ENCODE peak calls at places on chromosomes 6 and 20, in five cellular contexts. V is prostate gland; B is CD8-positive, alpha-beta T cell; J is mucosa of descending colon; Q is Peyer's patch. W is an unnamed sample.

GRCh38 chr6:14209005-14209404 is 91.4 kb downstream of the CD83 start:
- DNase-seq in V (no peak), B (no peak), J (no peak), Q (no peak), W (no peak)

GRCh38 chr6:11392778-11393507 is 144.6 kb upstream of the TMEM170B start:
- DNase-seq in V (no peak), B (no peak), J (peak), Q (peak), W (no peak)

GRCh38 chr20:52490715-52491430 is 299.3 kb upstream of the ZFP64 start:
- DNase-seq in V (no peak), B (no peak), J (no peak), Q (no peak), W (no peak)

GRCh38 chr6:44004625-44005506 is 122.4 kb downstream of the MRPL14 start:
- DNase-seq in V (no peak), B (no peak), J (no peak), Q (no peak), W (no peak)

GRCh38 chr6:88360203-88360797 is 194.2 kb upstream of the CNR1 start:
- DNase-seq in V (no peak), B (no peak), J (no peak), Q (no peak), W (no peak)

GRCh38 chr20:58481541-58482021 is 33.6 kb downstream of the APCDD1L start:
- DNase-seq in V (no peak), B (peak), J (peak), Q (no peak), W (no peak)

GRCh38 chr20:4341804-4342560 is 326.6 kb upstream of the RNF24 start:
- DNase-seq in V (no peak), B (no peak), J (no peak), Q (no peak), W (no peak)

GRCh38 chr6:84772428-84773132 is 8.2 kb upstream of the TBX18 start:
- DNase-seq in V (no peak), B (no peak), J (no peak), Q (no peak), W (no peak)

GRCh38 chr20:52268184-52268583 is 76.6 kb upstream of the ZFP64 start:
- DNase-seq in V (no peak), B (no peak), J (no peak), Q (no peak), W (no peak)

GRCh38 chr20:58627212-58628072 is 23.6 kb upstream of the STX16 start:
- DNase-seq in V (no peak), B (peak), J (no peak), Q (no peak), W (no peak)

GRCh38 chr6:4291453-4292403 is 156.4 kb upstream of the ECI2 start:
- DNase-seq in V (no peak), B (no peak), J (no peak), Q (no peak), W (no peak)

GRCh38 chr6:3770023-3770422 is 18.5 kb upstream of the PXDC1 start:
- DNase-seq in V (no peak), B (no peak), J (no peak), Q (peak), W (no peak)

GRCh38 chr20:59733326-59733725 is 129.0 kb downstream of the PHACTR3 start:
- DNase-seq in V (no peak), B (no peak), J (no peak), Q (no peak), W (no peak)

GRCh38 chr6:41452763-41453162 is 93.4 kb upstream of the FOXP4 start:
- DNase-seq in V (no peak), B (no peak), J (no peak), Q (no peak), W (no peak)

GRCh38 chr20:36179170-36179945 is 24.8 kb downstream of the EPB41L1 start:
- DNase-seq in V (no peak), B (no peak), J (no peak), Q (no peak), W (no peak)

GRCh38 chr6:42163941-42164340 is 9.2 kb upstream of the GUCA1A start:
- DNase-seq in V (no peak), B (no peak), J (no peak), Q (no peak), W (no peak)

GRCh38 chr6:12324741-12325140 is 34.6 kb downstream of the EDN1 start:
- DNase-seq in V (no peak), B (no peak), J (no peak), Q (no peak), W (no peak)

GRCh38 chr6:1801401-1801800 is 191.7 kb downstream of the FOXC1 start:
- DNase-seq in V (no peak), B (no peak), J (no peak), Q (no peak), W (no peak)

GRCh38 chr6:114740547-114740946 is 397.7 kb upstream of the HS3ST5 start:
- DNase-seq in V (no peak), B (no peak), J (no peak), Q (no peak), W (no peak)

GRCh38 chr20:61695741-61696140 is 369.9 kb downstream of the TAF4 start:
- DNase-seq in V (no peak), B (no peak), J (no peak), Q (no peak), W (no peak)

GRCh38 chr20:9306521-9306920 is 207.9 kb upstream of the LAMP5 start:
- DNase-seq in V (peak), B (no peak), J (no peak), Q (no peak), W (no peak)

GRCh38 chr6:165227644-165228329 is 81.6 kb downstream of the C6orf118 start:
- DNase-seq in V (no peak), B (no peak), J (no peak), Q (no peak), W (no peak)

GRCh38 chr6:42140756-42141602 is 1.4 kb downstream of the C6orf132 start:
- DNase-seq in V (peak), B (no peak), J (no peak), Q (peak), W (no peak)

GRCh38 chr20:2380601-2381000 is at the start of gene TGM6:
- DNase-seq in V (no peak), B (no peak), J (no peak), Q (no peak), W (no peak)

GRCh38 chr20:1934162-1934561 is 39.0 kb downstream of the SIRPA start:
- DNase-seq in V (no peak), B (no peak), J (no peak), Q (no peak), W (no peak)

GRCh38 chr6:111861321-111861938 is 11.8 kb downstream of the FYN start:
- DNase-seq in V (no peak), B (no peak), J (no peak), Q (no peak), W (no peak)

GRCh38 chr20:50304883-50305635 is 114.4 kb downstream of the CEBPB start:
- DNase-seq in V (no peak), B (no peak), J (peak), Q (peak), W (no peak)

GRCh38 chr6:43107344-43108062 is 31.4 kb downstream of the PTK7 start:
- DNase-seq in V (no peak), B (no peak), J (no peak), Q (no peak), W (no peak)

GRCh38 chr6:89385156-89385667 is 26.9 kb downstream of the RRAGD start:
- DNase-seq in V (peak), B (no peak), J (no peak), Q (no peak), W (peak)

GRCh38 chr6:2794171-2794730 is 29.1 kb downstream of the WRNIP1 start:
- DNase-seq in V (no peak), B (no peak), J (no peak), Q (no peak), W (no peak)

GRCh38 chr6:157265630-157266029 is 57.7 kb downstream of the TMEM242 start:
- DNase-seq in V (no peak), B (no peak), J (no peak), Q (peak), W (no peak)

GRCh38 chr6:123925360-123925759 is 121.7 kb downstream of the NKAIN2 start:
- DNase-seq in V (no peak), B (no peak), J (no peak), Q (no peak), W (peak)

GRCh38 chr6:10400330-10400729 is 14.5 kb downstream of the TFAP2A start:
- DNase-seq in V (peak), B (no peak), J (no peak), Q (no peak), W (no peak)

GRCh38 chr6:158677906-158678305 is 28.1 kb downstream of the SYTL3 start:
- DNase-seq in V (no peak), B (no peak), J (no peak), Q (no peak), W (no peak)

GRCh38 chr20:56422131-56422823 is 10.2 kb downstream of the CASS4 start:
- DNase-seq in V (no peak), B (no peak), J (no peak), Q (no peak), W (no peak)

DNA sequence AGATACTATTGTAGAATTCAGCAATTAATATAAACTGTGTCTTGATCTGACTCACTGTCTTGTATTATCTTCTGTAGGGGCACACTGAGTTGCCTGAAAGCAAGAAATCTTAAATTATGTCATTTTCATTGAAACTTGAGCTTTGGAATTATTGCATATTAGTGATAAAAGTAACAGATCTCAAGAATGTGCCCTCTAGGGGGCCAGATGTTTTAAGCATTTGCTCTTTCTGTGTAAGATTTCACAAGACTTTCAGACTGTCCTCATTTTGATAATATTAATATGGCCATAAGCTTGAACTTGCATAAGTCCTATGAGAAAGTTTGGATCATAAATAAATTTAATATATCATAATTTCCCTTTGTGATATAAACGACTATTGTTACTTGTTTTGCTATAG is 55.5 kb upstream of the MYO6 start:
- DNase-seq in V (no peak), B (no peak), J (no peak), Q (no peak), W (no peak)
- TF ChIP-seq CTCF in V (no peak), B (no peak), J (no peak), Q (no peak), W (no peak)

DNA sequence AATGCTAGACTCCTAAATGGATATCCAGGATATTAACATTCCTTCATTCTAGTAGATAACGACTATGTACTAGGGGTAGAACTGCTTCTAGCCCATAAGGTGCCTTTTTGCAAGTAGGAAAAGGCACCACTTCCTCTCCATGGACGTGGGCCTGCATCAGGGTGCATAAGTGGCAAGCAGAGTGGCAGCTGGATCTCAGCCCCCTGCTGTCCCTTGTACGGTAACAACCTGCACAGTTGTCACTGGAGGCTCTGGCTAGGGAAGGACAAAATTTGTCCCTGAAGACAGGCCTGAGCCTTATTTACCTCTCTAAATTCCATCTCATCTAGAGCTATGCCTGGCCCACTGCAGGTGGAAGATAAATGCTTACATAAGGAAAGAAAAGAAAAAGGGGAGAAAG is 42.5 kb upstream of the SAYSD1 start:
- DNase-seq in V (no peak), B (no peak), J (no peak), Q (no peak), W (no peak)
- H3K4me3 ChIP-seq in V (no peak), B (no peak), J (no peak), Q (no peak), W (no peak)

GRCh38 chr6:169751242-169752073 is at the start of the genes DYNLT2 and ERMARD:
- DNase-seq in V (peak), B (peak), J (peak), Q (peak), W (peak)
- TF ChIP-seq CTCF in V (peak), B (no peak), J (no peak), Q (peak), W (peak)

DNA sequence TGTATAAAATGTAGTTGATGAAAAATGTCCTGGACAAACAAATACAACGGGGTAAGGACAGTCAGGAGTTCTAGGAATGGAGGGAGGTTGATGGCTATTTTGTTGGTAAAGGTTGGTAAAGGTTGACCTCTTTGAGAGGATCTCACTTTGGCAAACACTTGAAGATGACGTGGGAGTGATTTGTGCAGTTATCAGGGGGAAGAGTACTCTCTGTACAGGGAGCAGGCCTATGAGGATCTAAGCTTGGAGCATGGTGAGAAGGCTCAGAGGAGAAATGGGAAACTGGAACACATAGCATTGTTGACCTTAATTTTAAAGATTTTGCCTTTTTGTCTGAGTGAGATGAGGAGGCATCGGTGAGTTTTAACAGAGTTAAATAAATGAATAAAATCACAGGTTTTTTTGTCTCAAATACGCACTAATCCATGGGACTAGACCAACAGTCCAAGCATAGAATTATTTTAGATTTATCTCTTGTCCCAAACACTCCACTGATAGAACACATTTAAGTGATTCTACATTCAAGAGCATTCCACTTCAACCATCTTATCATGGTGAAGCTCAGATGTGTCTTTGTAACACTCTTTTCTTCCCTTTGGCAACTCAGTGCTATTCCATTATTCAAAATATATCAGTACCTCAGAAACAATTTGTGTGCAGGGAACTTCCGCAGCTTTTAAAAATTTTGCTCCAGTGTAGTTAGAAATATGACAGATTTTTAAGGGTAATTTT is 5.7 kb downstream of the LAMA2 start:
- DNase-seq in V (no peak), B (no peak), J (no peak), Q (no peak), W (no peak)
- H3K4me3 ChIP-seq in V (no peak), B (no peak), J (no peak), Q (no peak), W (no peak)

GRCh38 chr6:137020771-137021170 is 24.0 kb downstream of the IL20RA start:
- DNase-seq in V (no peak), B (no peak), J (no peak), Q (no peak), W (no peak)
- TF ChIP-seq CTCF in V (no peak), B (no peak), J (no peak), Q (no peak), W (no peak)